ENCODE peak calls at places on chromosomes 7 and 10, in seven cellular contexts. N, W, Y, L, P, R and O are unnamed samples.

GRCh38 chr10:33160151-33160550 is 174.3 kb downstream of the NRP1 start:
- DNase-seq in N (no peak), W (no peak), Y (peak), L (no peak), P (no peak), R (no peak), O (no peak)

GRCh38 chr10:49082767-49083166 is 32.6 kb downstream of the VSTM4 start:
- DNase-seq in N (no peak), W (no peak), Y (no peak), L (no peak), P (peak), R (no peak), O (no peak)

GRCh38 chr7:104643587-104644217 is 315.3 kb downstream of the LHFPL3 start:
- DNase-seq in N (no peak), W (no peak), Y (no peak), L (peak), P (no peak), R (peak), O (peak)

GRCh38 chr7:154978045-154978444 is 24.9 kb downstream of the PAXIP1 start:
- DNase-seq in N (no peak), W (no peak), Y (no peak), L (no peak), P (no peak), R (no peak), O (peak)

GRCh38 chr7:134391223-134391622 is 67.7 kb downstream of the AKR1B1 start:
- DNase-seq in N (no peak), W (no peak), Y (no peak), L (no peak), P (no peak), R (no peak), O (no peak)

GRCh38 chr10:91409069-91409868 is 875 bp upstream of the HECTD2 start:
- DNase-seq in N (peak), W (peak), Y (peak), L (peak), P (peak), R (peak), O (peak)

GRCh38 chr7:144723311-144723710 is 112.5 kb downstream of the TPK1 start:
- DNase-seq in N (no peak), W (no peak), Y (no peak), L (no peak), P (no peak), R (no peak), O (no peak)

GRCh38 chr10:44463511-44464121 is 78.7 kb upstream of the CXCL12 start:
- DNase-seq in N (peak), W (no peak), Y (no peak), L (no peak), P (no peak), R (peak), O (no peak)

GRCh38 chr7:64904008-64904407 is 935 bp downstream of the ZNF273 start:
- DNase-seq in N (no peak), W (no peak), Y (no peak), L (no peak), P (no peak), R (no peak), O (no peak)

GRCh38 chr7:65475734-65476319 is 102.2 kb downstream of the ZNF92 start:
- DNase-seq in N (no peak), W (no peak), Y (no peak), L (peak), P (no peak), R (no peak), O (peak)

GRCh38 chr7:45092100-45092930 is 3.5 kb upstream of the NACAD start:
- DNase-seq in N (no peak), W (no peak), Y (no peak), L (no peak), P (no peak), R (no peak), O (no peak)

GRCh38 chr7:95172420-95172819 is 151.9 kb downstream of the PON1 start:
- DNase-seq in N (no peak), W (no peak), Y (no peak), L (no peak), P (no peak), R (no peak), O (no peak)

GRCh38 chr7:107167483-107168232 is 1.1 kb upstream of the HBP1 start:
- DNase-seq in N (no peak), W (peak), Y (peak), L (peak), P (peak), R (peak), O (peak)

GRCh38 chr10:126156012-126156411 is 232.3 kb downstream of the ADAM12 start:
- DNase-seq in N (no peak), W (no peak), Y (no peak), L (no peak), P (no peak), R (no peak), O (peak)

GRCh38 chr10:14184841-14185500 is 145.8 kb downstream of the FRMD4A start:
- DNase-seq in N (no peak), W (no peak), Y (no peak), L (peak), P (no peak), R (no peak), O (peak)

GRCh38 chr10:12834116-12834515 is 167.4 kb downstream of the CCDC3 start:
- DNase-seq in N (no peak), W (no peak), Y (no peak), L (no peak), P (no peak), R (no peak), O (no peak)

GRCh38 chr7:132169730-132170129 is 406.5 kb downstream of the PLXNA4 start:
- DNase-seq in N (no peak), W (no peak), Y (no peak), L (no peak), P (no peak), R (no peak), O (no peak)

GRCh38 chr10:51389415-51390342 is 309.7 kb downstream of the CSTF2T start:
- DNase-seq in N (no peak), W (no peak), Y (peak), L (peak), P (peak), R (peak), O (peak)

GRCh38 chr10:132510174-132510611 is 27.4 kb upstream of the INPP5A start:
- DNase-seq in N (no peak), W (no peak), Y (no peak), L (no peak), P (no peak), R (no peak), O (no peak)

GRCh38 chr7:98760201-98760651 is 109.6 kb downstream of the TMEM130 start:
- DNase-seq in N (no peak), W (no peak), Y (no peak), L (no peak), P (no peak), R (peak), O (no peak)
- H3K4me3 ChIP-seq in N (no peak), W (no peak), Y (no peak), L (no peak), P (no peak), R (no peak), O (no peak)

DNA sequence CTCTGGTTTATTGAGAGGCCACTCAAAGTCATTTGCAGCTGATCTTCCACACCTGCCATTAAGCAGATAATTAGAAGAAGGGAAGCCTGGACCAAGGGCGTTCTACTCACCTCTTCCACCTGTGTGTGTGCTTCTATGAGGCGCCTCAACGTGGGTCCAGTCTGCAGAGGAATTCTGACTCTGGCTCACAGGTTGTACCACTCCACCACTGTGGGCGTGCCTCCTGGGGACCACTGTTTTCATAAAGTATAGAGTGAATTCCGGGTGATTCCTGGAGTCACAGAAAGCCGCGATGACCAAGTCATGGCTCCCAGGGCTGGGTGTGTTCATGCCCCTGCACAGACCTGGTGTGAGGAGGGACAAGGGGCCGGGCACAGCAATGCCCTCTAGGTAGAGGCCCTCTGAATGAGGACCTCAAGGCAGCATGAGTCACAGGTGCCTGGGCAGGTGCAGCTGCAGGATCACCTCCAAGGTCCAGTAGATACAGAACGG is 408.3 kb upstream of the MGMT start:
- DNase-seq in N (peak), W (no peak), Y (no peak), L (no peak), P (no peak), R (no peak), O (no peak)
- H3K4me3 ChIP-seq in N (no peak), W (no peak), Y (no peak), L (no peak), P (no peak), R (no peak), O (no peak)

GRCh38 chr7:24498439-24498838 is 74.8 kb upstream of the PALS2 start:
- DNase-seq in N (no peak), W (no peak), Y (no peak), L (no peak), P (no peak), R (no peak), O (no peak)

GRCh38 chr7:24492576-24492975 is 80.7 kb upstream of the PALS2 start:
- DNase-seq in N (no peak), W (no peak), Y (no peak), L (no peak), P (no peak), R (no peak), O (no peak)

GRCh38 chr7:24500599-24501451 is 72.4 kb upstream of the PALS2 start:
- DNase-seq in N (no peak), W (no peak), Y (no peak), L (no peak), P (no peak), R (no peak), O (no peak)

GRCh38 chr7:24496031-24496430 is 77.2 kb upstream of the PALS2 start:
- DNase-seq in N (no peak), W (no peak), Y (no peak), L (no peak), P (no peak), R (no peak), O (no peak)

GRCh38 chr7:24494832-24495231 is 78.4 kb upstream of the PALS2 start:
- DNase-seq in N (no peak), W (no peak), Y (no peak), L (no peak), P (no peak), R (no peak), O (no peak)
- H3K4me3 ChIP-seq in N (no peak), W (no peak), Y (no peak), L (no peak), P (no peak), R (no peak), O (no peak)

GRCh38 chr7:55075464-55075971 is 56.7 kb downstream of the EGFR start:
- DNase-seq in N (no peak), W (no peak), Y (peak), L (no peak), P (no peak), R (peak), O (no peak)

GRCh38 chr7:55081067-55081853 is 62.4 kb downstream of the EGFR start:
- DNase-seq in N (no peak), W (no peak), Y (no peak), L (no peak), P (no peak), R (peak), O (no peak)

GRCh38 chr7:55080000-55080629 is 61.3 kb downstream of the EGFR start:
- DNase-seq in N (no peak), W (no peak), Y (no peak), L (no peak), P (no peak), R (no peak), O (no peak)

GRCh38 chr7:55078465-55079372 is 59.9 kb downstream of the EGFR start:
- DNase-seq in N (no peak), W (no peak), Y (no peak), L (peak), P (no peak), R (no peak), O (no peak)

DNA sequence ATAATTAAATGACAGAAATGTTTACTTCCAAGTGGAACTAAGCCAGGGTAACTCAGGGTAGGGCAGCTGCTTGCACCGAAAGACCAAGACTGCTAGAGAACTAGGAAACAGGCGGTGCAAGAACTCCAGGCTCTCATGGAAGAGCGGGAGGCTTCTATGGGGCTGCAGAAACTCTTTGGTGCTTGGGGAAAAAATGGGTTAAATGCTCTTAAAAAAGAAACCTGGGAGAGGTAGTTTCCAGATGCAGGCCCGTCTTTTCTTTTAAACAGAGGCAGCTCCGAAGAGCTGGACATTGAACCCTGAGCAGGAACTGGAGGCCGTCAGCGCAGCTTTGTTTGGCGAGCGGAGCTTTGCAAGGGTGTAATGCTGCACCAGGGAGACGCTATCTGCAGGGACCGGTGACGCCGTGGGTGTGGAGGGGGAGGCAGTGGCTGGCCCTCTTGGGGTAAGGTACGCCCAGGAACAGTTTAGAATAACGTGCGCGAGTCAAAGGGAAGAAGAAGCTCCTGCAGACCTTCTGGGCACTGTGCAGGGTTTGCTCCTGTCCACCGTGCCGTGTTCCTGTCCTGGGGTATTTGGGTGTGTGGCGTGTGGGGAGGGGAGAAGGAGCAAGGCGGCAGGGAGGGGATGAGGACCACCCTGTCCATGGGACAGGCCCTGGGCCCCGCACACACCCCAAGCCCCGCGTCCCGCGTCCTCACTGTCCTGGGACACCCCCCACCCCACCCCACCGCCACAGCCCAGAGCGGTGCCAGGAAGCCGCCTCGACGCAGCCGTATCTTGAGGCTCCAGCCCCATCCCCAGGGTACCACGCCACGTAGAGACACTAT is 59.0 kb downstream of the EGFR start:
- DNase-seq in N (no peak), W (peak), Y (peak), L (peak), P (no peak), R (no peak), O (no peak)
- H3K4me3 ChIP-seq in N (no peak), W (no peak), Y (no peak), L (peak), P (no peak), R (no peak), O (no peak)

GRCh38 chr10:5076615-5077014 is 17.6 kb upstream of the AKR1C3 start:
- DNase-seq in N (no peak), W (no peak), Y (no peak), L (no peak), P (no peak), R (peak), O (no peak)

GRCh38 chr10:5068274-5069017 is 25.8 kb upstream of the AKR1C3 start:
- DNase-seq in N (no peak), W (no peak), Y (no peak), L (no peak), P (no peak), R (no peak), O (no peak)

GRCh38 chr10:5071411-5072198 is 22.6 kb upstream of the AKR1C3 start:
- DNase-seq in N (no peak), W (peak), Y (peak), L (peak), P (peak), R (peak), O (no peak)

GRCh38 chr10:5073659-5074058 is 20.6 kb upstream of the AKR1C3 start:
- DNase-seq in N (no peak), W (no peak), Y (no peak), L (no peak), P (no peak), R (no peak), O (no peak)

DNA sequence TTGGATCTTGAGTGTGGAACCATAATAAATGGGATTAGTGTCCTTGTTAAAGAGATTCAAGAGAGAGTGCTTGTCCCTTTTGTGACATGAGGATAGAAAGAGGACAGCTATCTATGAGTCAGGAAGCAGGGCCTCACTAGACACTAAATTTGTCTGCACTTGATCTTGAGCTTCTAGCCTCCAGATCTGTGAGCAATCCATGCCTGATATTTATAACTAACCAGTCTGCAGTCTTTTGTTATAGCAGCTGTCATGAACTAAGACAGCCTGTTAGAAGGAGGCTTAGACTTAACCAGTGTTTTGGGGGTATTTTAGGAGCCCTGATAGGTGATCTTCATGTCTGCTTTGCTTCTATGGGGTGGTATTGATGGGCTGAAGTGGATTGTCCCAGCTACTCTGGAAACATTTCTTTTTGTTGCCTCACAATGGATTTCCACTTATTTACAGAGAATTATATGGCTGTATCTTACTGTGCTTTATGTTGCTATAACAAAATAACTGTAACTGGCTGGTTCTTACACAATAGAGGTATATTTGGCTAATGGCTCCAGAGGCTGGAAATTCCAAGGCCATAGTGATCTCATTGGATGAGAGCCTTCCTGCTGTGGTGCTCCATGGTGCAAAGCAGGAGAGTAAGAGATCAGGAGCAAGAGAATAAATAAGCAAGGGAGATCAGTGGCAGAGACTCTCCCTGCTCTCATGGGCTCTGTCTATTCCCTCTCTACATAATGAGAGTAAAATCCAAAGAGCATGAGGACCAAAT is 23.4 kb upstream of the AKR1C3 start:
- DNase-seq in N (no peak), W (no peak), Y (peak), L (peak), P (no peak), R (peak), O (no peak)
- H3K4me3 ChIP-seq in N (peak), W (no peak), Y (no peak), L (peak), P (no peak), R (no peak), O (no peak)

GRCh38 chr10:103493911-103494877 is 689 bp downstream of the NEURL1 start:
- DNase-seq in N (no peak), W (no peak), Y (peak), L (no peak), P (no peak), R (no peak), O (no peak)
- H3K4me3 ChIP-seq in N (peak), W (peak), Y (peak), L (peak), P (peak), R (peak), O (peak)

GRCh38 chr7:117480978-117481377 is 1.2 kb downstream of the CFTR start:
- DNase-seq in N (no peak), W (no peak), Y (no peak), L (no peak), P (no peak), R (no peak), O (no peak)
- H3K4me3 ChIP-seq in N (no peak), W (no peak), Y (no peak), L (no peak), P (no peak), R (no peak), O (no peak)

DNA sequence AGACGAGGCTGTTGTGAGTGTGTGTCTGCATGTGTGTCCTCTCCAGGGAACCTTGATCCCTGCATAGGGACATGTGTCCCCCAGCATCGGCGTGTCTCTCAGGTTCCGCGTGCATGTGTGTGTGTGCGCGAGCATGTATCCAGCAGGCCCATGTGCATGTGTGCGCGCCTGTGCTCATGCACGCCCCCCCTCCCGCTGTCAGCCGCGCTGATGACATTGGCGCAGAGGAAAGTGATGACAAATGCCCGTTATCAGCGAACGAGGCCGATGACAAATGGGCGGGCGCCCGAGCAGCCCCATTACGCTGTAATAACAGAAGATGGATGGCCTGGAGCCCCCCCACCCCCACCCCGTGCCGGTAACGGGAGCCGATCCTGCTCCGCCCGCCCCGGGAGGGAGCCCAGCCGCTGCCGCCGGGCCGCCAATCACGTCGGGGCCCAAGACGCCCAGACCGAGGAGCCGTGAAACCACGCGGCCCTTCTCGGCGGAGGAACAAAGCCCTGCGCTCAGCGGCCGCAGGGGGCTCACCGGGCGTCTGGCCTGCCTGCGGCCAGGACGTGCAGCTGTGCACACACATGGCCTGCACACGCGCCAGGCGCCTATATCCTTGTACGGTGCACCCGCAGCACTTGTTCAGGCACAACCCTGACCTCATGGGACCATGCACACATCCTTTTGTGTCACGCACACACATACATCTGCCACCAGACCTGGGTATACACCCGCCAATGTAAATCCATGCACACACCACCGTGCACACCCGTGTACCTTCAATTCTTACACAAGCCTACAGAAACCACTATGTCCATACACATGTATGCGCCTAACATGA is 21.5 kb downstream of the POLL start:
- DNase-seq in N (no peak), W (no peak), Y (peak), L (no peak), P (no peak), R (no peak), O (no peak)
- H3K4me3 ChIP-seq in N (peak), W (no peak), Y (no peak), L (peak), P (no peak), R (peak), O (no peak)